ENCODE peak calls at places on chromosome 15, in nine cellular contexts. T is stimulated activated CD4-positive, alpha-beta T cell treated with anti-CD3 and anti-CD28 coated beads, Interleukin-1b, Interleukin-23, amount 100 ng/mL, for 48 hours; R is WERI-Rb-1; S is mesendoderm; J is MCF 10A; M is kidney epithelial cell; Y is fibroblast of lung; W is AG09319; P is KBM-7. A is an unnamed sample.

GRCh38 chr15:31383150-31383549 is 56.5 kb downstream of the KLF13 start:
- DNase-seq in S (no peak), Y (no peak), P (no peak), W (no peak), R (no peak), J (no peak), M (no peak), T (no peak), A (no peak)

GRCh38 chr15:68791431-68792283 is 29.0 kb downstream of the ANP32A start:
- DNase-seq in T (peak; percentile 41), R (no peak), S (peak; percentile 63), M (no peak), Y (no peak), W (no peak), J (no peak), P (peak; percentile 65), A (no peak)

GRCh38 chr15:79311901-79312553 is 1.1 kb downstream of the TMED3 start:
- DNase-seq in T (no peak), J (no peak), P (peak; percentile 63), Y (peak; percentile 4), R (no peak), M (no peak), S (no peak), W (no peak), A (no peak)

GRCh38 chr15:32649336-32649735 is 7.8 kb downstream of the SCG5 start:
- DNase-seq in T (no peak), R (no peak), M (no peak), Y (no peak), J (no peak), S (peak; percentile 69), W (no peak), P (no peak), A (no peak)

GRCh38 chr15:84871428-84871985 is 13.0 kb upstream of the SLC28A1 start:
- DNase-seq in J (no peak), M (no peak), P (no peak), R (no peak), W (no peak), Y (no peak), T (no peak), S (no peak), A (no peak)

GRCh38 chr15:56749982-56750381 is 16.7 kb upstream of the ZNF280D start:
- DNase-seq in M (no peak), T (no peak), S (no peak), Y (no peak), P (no peak), J (peak; percentile 21), W (no peak), R (no peak), A (no peak)

GRCh38 chr15:59245583-59245982 is 38.9 kb downstream of the LDHAL6B start:
- DNase-seq in M (no peak), R (no peak), P (no peak), S (no peak), J (no peak), W (no peak), T (no peak), Y (no peak), A (no peak)

GRCh38 chr15:101170568-101171350 is 81.1 kb downstream of the CHSY1 start:
- DNase-seq in J (peak; percentile 74), S (no peak), Y (peak; percentile 87), R (no peak), W (no peak), T (no peak), P (no peak), M (no peak), A (no peak)